ENCODE peak calls at places on chromosomes 3 and 15, in eight cellular contexts. F is heart right ventricle; V is HT1080; A is RPMI8226; I is T-cell; B is activated CD8-positive, alpha-beta memory T cell treated with anti-CD3 and anti-CD28 coated beads for 24 hours; J is SW 1271; G is HTR-8/SVneo. Z is an unnamed sample.

GRCh38 chr3:194446172-194446571 is 40.6 kb downstream of the ATP13A3 start:
- DNase-seq in F (no peak), V (no peak), A (no peak), I (no peak), B (no peak), J (no peak), G (no peak), Z (no peak)

GRCh38 chr3:54067060-54067459 is 55.3 kb upstream of the CACNA2D3 start:
- DNase-seq in F (no peak), V (no peak), A (no peak), I (no peak), B (no peak), J (no peak), G (no peak), Z (no peak)

GRCh38 chr15:74653426-74654082 is 37.9 kb downstream of the CLK3 start:
- DNase-seq in F (peak; percentile 38), V (peak; percentile 46), A (peak; percentile 28), I (no peak), B (no peak), J (no peak), G (no peak), Z (no peak)

GRCh38 chr15:42118650-42119531 is 24.5 kb upstream of the PLA2G4D start:
- DNase-seq in F (no peak), V (no peak), A (peak; percentile 48), I (no peak), B (no peak), J (no peak), G (no peak), Z (no peak)

GRCh38 chr3:152403632-152404066 is 134.9 kb downstream of the MBNL1 start:
- DNase-seq in F (peak; percentile 81), V (no peak), A (no peak), I (no peak), B (no peak), J (no peak), G (no peak), Z (no peak)

GRCh38 chr15:77143191-77143590 is 72.3 kb upstream of the TSPAN3 start:
- DNase-seq in F (no peak), V (no peak), A (no peak), I (no peak), B (no peak), J (no peak), G (no peak), Z (no peak)

GRCh38 chr15:39787479-39787878 is 4.8 kb upstream of the FSIP1 start:
- DNase-seq in F (no peak), V (no peak), A (no peak), I (no peak), B (no peak), J (no peak), G (no peak), Z (no peak)

GRCh38 chr3:197718904-197719303 is 17.8 kb downstream of the RUBCN start:
- DNase-seq in F (no peak), V (peak; percentile 96), A (no peak), I (no peak), B (no peak), J (peak; percentile 93), G (peak; percentile 69), Z (no peak)

GRCh38 chr3:75249005-75249404 is 415.1 kb upstream of the FRG2C start:
- DNase-seq in F (no peak), V (no peak), A (no peak), I (no peak), B (no peak), J (no peak), G (no peak), Z (no peak)

GRCh38 chr3:149480326-149481017 is 6.0 kb downstream of the TM4SF4 start:
- DNase-seq in F (peak; percentile 88), V (peak; percentile 92), A (peak; percentile 78), I (no peak), B (peak; percentile 59), J (peak; percentile 13), G (peak; percentile 86), Z (peak; percentile 79)

GRCh38 chr3:188786424-188786823 is 385.3 kb upstream of the TPRG1 start:
- DNase-seq in F (no peak), V (no peak), A (no peak), I (no peak), B (no peak), J (no peak), G (no peak), Z (no peak)

GRCh38 chr15:83210619-83211018 is 3.0 kb upstream of the HDGFL3 start:
- DNase-seq in F (no peak), V (peak; percentile 17), A (no peak), I (no peak), B (no peak), J (no peak), G (no peak), Z (no peak)

GRCh38 chr3:105821433-105821832 is 47.4 kb downstream of the CBLB start:
- DNase-seq in F (no peak), V (no peak), A (no peak), I (no peak), B (no peak), J (no peak), G (no peak), Z (no peak)

GRCh38 chr3:87856126-87856525 is 202.7 kb downstream of the CGGBP1 start:
- DNase-seq in F (no peak), V (no peak), A (no peak), I (no peak), B (no peak), J (no peak), G (no peak), Z (no peak)

GRCh38 chr3:122913539-122914100 is 113.9 kb downstream of the SEMA5B start:
- DNase-seq in F (no peak), V (no peak), A (no peak), I (no peak), B (peak; percentile 40), J (no peak), G (no peak), Z (no peak)

GRCh38 chr3:88957751-88958452 is 149.5 kb upstream of the EPHA3 start:
- DNase-seq in F (no peak), V (peak; percentile 77), A (no peak), I (no peak), B (no peak), J (no peak), G (peak; percentile 25), Z (no peak)

GRCh38 chr3:73623316-73623715 is 1.4 kb downstream of the PDZRN3 start:
- DNase-seq in F (no peak), V (no peak), A (no peak), I (no peak), B (no peak), J (no peak), G (no peak), Z (no peak)

GRCh38 chr3:123036352-123037014 is 8.9 kb upstream of the SEMA5B start:
- DNase-seq in F (no peak), V (no peak), A (no peak), I (no peak), B (no peak), J (no peak), G (no peak), Z (no peak)

GRCh38 chr3:59540241-59540640 is 490.4 kb upstream of the CFAP20DC start:
- DNase-seq in F (no peak), V (no peak), A (no peak), I (no peak), B (no peak), J (no peak), G (no peak), Z (no peak)

GRCh38 chr3:157532529-157533297 is 29.5 kb upstream of the VEPH1 start:
- DNase-seq in F (peak; percentile 29), V (peak; percentile 95), A (peak; percentile 77), I (no peak), B (no peak), J (peak; percentile 57), G (peak; percentile 66), Z (peak; percentile 92)

GRCh38 chr3:136751259-136752045 is 726 bp downstream of the STAG1 start:
- DNase-seq in F (peak; percentile 61), V (peak; percentile 81), A (peak; percentile 86), I (peak; percentile 47), B (peak; percentile 84), J (peak; percentile 48), G (peak; percentile 49), Z (no peak)

GRCh38 chr3:169815590-169816150 is 3.0 kb upstream of the LRRC34 start:
- DNase-seq in F (no peak), V (no peak), A (no peak), I (no peak), B (no peak), J (no peak), G (no peak), Z (no peak)

GRCh38 chr3:108099203-108099602 is 8.4 kb upstream of the CD47 start:
- DNase-seq in F (no peak), V (no peak), A (no peak), I (no peak), B (no peak), J (no peak), G (no peak), Z (no peak)

GRCh38 chr3:114878119-114878839 is 268.8 kb downstream of the ZBTB20 start:
- DNase-seq in F (no peak), V (peak; percentile 92), A (no peak), I (no peak), B (no peak), J (no peak), G (no peak), Z (no peak)

GRCh38 chr3:179069762-179070390 is 1.7 kb downstream of the ZMAT3 start:
- DNase-seq in F (no peak), V (peak; percentile 62), A (peak; percentile 13), I (no peak), B (no peak), J (no peak), G (no peak), Z (no peak)

GRCh38 chr3:122123885-122124284 is 59.6 kb upstream of the CASR start:
- DNase-seq in F (no peak), V (no peak), A (no peak), I (no peak), B (no peak), J (no peak), G (no peak), Z (no peak)

GRCh38 chr3:102066470-102066869 is 217.2 kb downstream of the NFKBIZ start:
- DNase-seq in F (no peak), V (no peak), A (no peak), I (no peak), B (no peak), J (no peak), G (no peak), Z (no peak)

GRCh38 chr3:49349617-49350114 is 8.5 kb downstream of the GPX1 start:
- DNase-seq in F (no peak), V (no peak), A (no peak), I (no peak), B (no peak), J (no peak), G (no peak), Z (no peak)

GRCh38 chr3:99439892-99440291 is 198.5 kb upstream of the COL8A1 start:
- DNase-seq in F (no peak), V (no peak), A (no peak), I (no peak), B (no peak), J (no peak), G (peak; percentile 2), Z (no peak)

GRCh38 chr3:131560795-131561194 is 58.0 kb upstream of the MRPL3 start:
- DNase-seq in F (no peak), V (no peak), A (no peak), I (no peak), B (no peak), J (no peak), G (no peak), Z (no peak)

GRCh38 chr3:43389388-43390254 is 103.3 kb downstream of the SNRK start:
- DNase-seq in F (peak; percentile 69), V (peak; percentile 95), A (no peak), I (peak; percentile 64), B (peak; percentile 75), J (no peak), G (peak; percentile 22), Z (peak; percentile 99)

GRCh38 chr15:40313531-40314398 is 6.0 kb upstream of the PLCB2 start:
- DNase-seq in F (no peak), V (peak; percentile 73), A (peak; percentile 94), I (peak; percentile 60), B (no peak), J (no peak), G (no peak), Z (no peak)

GRCh38 chr3:149609595-149609994 is 48.2 kb downstream of the WWTR1 start:
- DNase-seq in F (no peak), V (no peak), A (no peak), I (no peak), B (no peak), J (no peak), G (no peak), Z (no peak)

Z was measured in glomerular endothelial cell.